ENCODE peak calls at places on chromosomes 13 and 19, in six cellular contexts. H is endothelial cell of umbilical vein, F is A549, T is K562, M is HepG2, E is GM12878. S is an unnamed sample.

GRCh38 chr13:33487575-33488243 is 202.2 kb upstream of the STARD13 start:
- DNase-seq in H (peak), E (peak), M (peak), F (peak), T (no peak), S (peak)

GRCh38 chr13:79401259-79402071 is 4.6 kb downstream of the RBM26 start:
- DNase-seq in H (peak), M (no peak), T (no peak), E (no peak), F (no peak), S (peak)

GRCh38 chr19:46728208-46728607 is 11.3 kb upstream of the PRKD2 start:
- DNase-seq in T (no peak), E (no peak), H (peak), M (no peak), F (no peak), S (no peak)

GRCh38 chr19:55086730-55087541 is 11.3 kb downstream of the EPS8L1 start:
- DNase-seq in F (no peak), T (no peak), M (no peak), H (peak), E (no peak), S (no peak)

GRCh38 chr19:53664760-53665159 is 33.0 kb downstream of the DPRX start:
- DNase-seq in E (no peak), F (no peak), M (no peak), T (no peak), H (no peak), S (no peak)

GRCh38 chr13:81408647-81409046 is 1067.7 kb upstream of the SPRY2 start:
- DNase-seq in F (no peak), H (no peak), T (no peak), M (no peak), E (no peak), S (no peak)

GRCh38 chr19:50720921-50721291 is 1.3 kb upstream of the SHANK1 start:
- DNase-seq in F (peak), H (no peak), E (no peak), T (no peak), M (no peak), S (peak)

GRCh38 chr19:11505032-11505503 is 571 bp downstream of the ZNF653 start:
- DNase-seq in M (peak), H (peak), F (peak), E (peak), T (peak), S (peak)

GRCh38 chr19:4337906-4338440 is 654 bp downstream of the STAP2 start:
- DNase-seq in T (no peak), F (no peak), M (peak), E (no peak), H (peak), S (no peak)

GRCh38 chr13:106513608-106514007 is 21.9 kb downstream of the EFNB2 start:
- DNase-seq in T (no peak), H (no peak), F (no peak), M (no peak), E (no peak), S (no peak)

GRCh38 chr13:109862627-109863026 is 76.2 kb upstream of the IRS2 start:
- DNase-seq in H (no peak), M (no peak), F (no peak), T (no peak), E (no peak), S (peak)

GRCh38 chr13:38582133-38582532 is 104.7 kb upstream of the FREM2 start:
- DNase-seq in T (peak), H (peak), E (no peak), M (peak), F (peak), S (peak)

GRCh38 chr13:77733674-77734073 is 36.2 kb downstream of the SLAIN1 start:
- DNase-seq in M (no peak), H (no peak), F (no peak), E (no peak), T (no peak), S (no peak)

GRCh38 chr13:33349314-33349995 is 63.9 kb upstream of the STARD13 start:
- DNase-seq in T (no peak), M (no peak), H (no peak), E (no peak), F (no peak), S (no peak)

GRCh38 chr19:55603115-55603514 is 2.3 kb upstream of the ZNF865 start:
- DNase-seq in F (no peak), H (no peak), E (no peak), T (no peak), M (no peak), S (no peak)

GRCh38 chr13:104204177-104204576 is 1138.0 kb upstream of the SLC10A2 start:
- DNase-seq in E (no peak), T (no peak), H (no peak), F (peak), M (no peak), S (peak)

GRCh38 chr19:16779539-16780163 is 49.5 kb upstream of the SIN3B start:
- DNase-seq in E (no peak), F (no peak), H (no peak), T (no peak), M (no peak), S (no peak)

GRCh38 chr19:33370783-33371182 is 2.7 kb upstream of the CEBPG start:
- DNase-seq in H (no peak), M (no peak), T (no peak), E (no peak), F (no peak), S (no peak)

GRCh38 chr13:91702411-91702810 is 304.0 kb downstream of the GPC5 start:
- DNase-seq in F (no peak), M (no peak), H (no peak), T (no peak), E (no peak), S (no peak)

GRCh38 chr19:14432817-14433453 is at the start of gene PKN1:
- DNase-seq in M (no peak), F (peak), H (peak), E (no peak), T (peak), S (peak)

GRCh38 chr19:1253514-1254080 is 5.2 kb downstream of the MIDN start:
- DNase-seq in H (no peak), M (peak), F (peak), E (no peak), T (no peak), S (no peak)

GRCh38 chr19:36436531-36436930 is 18.1 kb upstream of the ZFP82 start:
- DNase-seq in F (peak), T (no peak), E (no peak), H (no peak), M (no peak), S (peak)

GRCh38 chr13:67763984-67764383 is 533.8 kb upstream of the PCDH9 start:
- DNase-seq in T (no peak), F (no peak), E (no peak), M (no peak), H (no peak), S (no peak)

GRCh38 chr19:16144216-16144581 is 714 bp downstream of the HSH2D start:
- DNase-seq in T (no peak), F (no peak), H (no peak), M (no peak), E (no peak), S (no peak)

GRCh38 chr19:42233106-42233505 is 9.3 kb downstream of the GSK3A start:
- DNase-seq in H (no peak), E (no peak), T (peak), F (no peak), M (no peak), S (no peak)

GRCh38 chr13:75715598-75716523 is 79.7 kb downstream of the LMO7 start:
- DNase-seq in H (peak), F (no peak), M (no peak), T (no peak), E (peak), S (no peak)

GRCh38 chr19:1315470-1316166 is 29.9 kb downstream of the EFNA2 start:
- DNase-seq in E (no peak), M (no peak), T (peak), F (peak), H (peak), S (peak)

GRCh38 chr19:33156354-33156753 is 24.4 kb downstream of the WDR88 start:
- DNase-seq in M (peak), E (no peak), H (no peak), T (peak), F (no peak), S (no peak)

GRCh38 chr13:108786578-108787100 is 157.2 kb downstream of the MYO16 start:
- DNase-seq in H (no peak), T (no peak), F (no peak), M (no peak), E (no peak), S (no peak)

GRCh38 chr13:28530729-28531194 is 35.8 kb upstream of the FLT1 start:
- DNase-seq in F (no peak), H (no peak), T (no peak), E (no peak), M (no peak), S (peak)

GRCh38 chr13:109096101-109096500 is 466.7 kb downstream of the MYO16 start:
- DNase-seq in T (no peak), H (no peak), F (no peak), M (no peak), E (no peak), S (no peak)

GRCh38 chr19:10095622-10095947 is 6.9 kb downstream of the ANGPTL6 start:
- DNase-seq in E (no peak), H (no peak), T (no peak), M (no peak), F (no peak), S (no peak)

DNA sequence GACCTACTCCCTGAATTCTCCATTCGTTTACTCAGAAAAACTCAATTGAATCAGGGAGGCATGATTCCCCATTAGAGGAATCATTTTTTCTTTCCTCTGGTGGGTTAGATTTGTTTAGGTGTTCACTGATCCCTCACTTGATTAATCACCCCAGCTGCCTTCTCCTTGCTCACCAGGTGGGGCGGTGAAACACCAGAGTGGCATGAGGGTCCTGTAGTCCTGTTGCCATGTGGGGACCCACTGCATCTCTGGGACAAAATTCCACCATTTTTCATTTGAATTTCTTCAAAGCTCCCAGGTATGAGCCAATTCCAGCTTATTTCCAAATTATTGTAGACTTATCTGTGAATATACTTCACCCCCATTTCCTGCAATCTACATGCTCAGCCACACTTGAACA is 462.7 kb upstream of the ZNF507 start:
- DNase-seq in F (no peak), H (no peak), T (no peak), M (no peak), E (no peak), S (no peak)
- TF ChIP-seq CTCF in F (no peak), H (no peak), T (no peak), M (no peak), E (no peak), S (no peak)

GRCh38 chr19:6750062-6750461 is 10.6 kb downstream of the TRIP10 start:
- DNase-seq in E (no peak), H (no peak), M (no peak), T (no peak), F (no peak), S (no peak)
- TF ChIP-seq MYC in E (no peak), H (no peak), M (no peak), T (no peak), F (no peak), S (no peak)

GRCh38 chr13:24232474-24232873 is 72.0 kb downstream of the SPATA13 start:
- DNase-seq in H (no peak), M (no peak), F (no peak), T (no peak), E (no peak), S (no peak)
- TF ChIP-seq CTCF in H (no peak), M (no peak), F (no peak), T (no peak), E (no peak), S (no peak)

GRCh38 chr13:44620057-44620456 is 43.9 kb upstream of the TSC22D1 start:
- DNase-seq in H (no peak), F (peak), E (no peak), T (no peak), M (no peak), S (no peak)
- TF ChIP-seq MYC in H (no peak), F (no peak), E (no peak), T (no peak), M (no peak), S (no peak)

DNA sequence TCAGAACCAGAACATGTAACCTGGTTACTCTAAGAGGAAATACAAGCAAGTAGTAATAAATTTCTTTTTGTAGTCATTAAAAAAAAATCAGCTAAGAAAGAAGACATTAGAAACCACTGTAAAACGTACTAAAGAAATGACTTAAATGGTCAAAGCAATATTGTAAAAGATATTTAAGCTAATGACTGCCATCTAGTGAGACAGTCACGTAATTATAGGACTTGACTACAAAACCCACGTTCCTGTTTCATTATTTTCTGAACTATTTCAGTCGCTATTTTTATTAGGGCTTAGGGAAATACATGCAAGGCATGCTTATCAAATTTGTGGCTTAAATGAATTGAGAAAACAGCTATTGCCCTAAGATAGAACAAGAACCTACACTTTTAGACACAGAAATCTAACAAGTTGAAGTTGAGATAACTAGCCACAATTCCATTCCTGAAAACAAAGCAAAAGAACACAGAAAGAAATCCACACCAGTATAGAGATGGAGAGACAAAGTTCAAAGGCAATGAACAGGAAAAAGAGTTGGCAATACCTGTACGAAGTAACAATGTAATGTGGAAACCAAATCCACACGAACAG is 17.9 kb downstream of the ALG5 start:
- DNase-seq in F (peak), M (peak), H (peak), E (no peak), T (peak), S (peak)
- TF ChIP-seq CTCF in F (peak), M (peak), H (peak), E (peak), T (peak), S (peak)

GRCh38 chr13:30006246-30006645 is 155.8 kb upstream of the UBL3 start:
- DNase-seq in M (no peak), H (no peak), T (no peak), F (no peak), E (no peak), S (peak)

GRCh38 chr13:30000373-30000770 is 150.0 kb upstream of the UBL3 start:
- DNase-seq in F (no peak), T (no peak), M (no peak), E (no peak), H (no peak), S (no peak)

GRCh38 chr13:30002577-30002976 is 152.2 kb upstream of the UBL3 start:
- DNase-seq in M (no peak), T (no peak), E (no peak), F (peak), H (no peak), S (peak)

GRCh38 chr13:29999492-30000372 is 149.3 kb upstream of the UBL3 start:
- DNase-seq in E (no peak), F (no peak), T (no peak), M (no peak), H (no peak), S (no peak)

GRCh38 chr13:30004204-30004603 is 153.8 kb upstream of the UBL3 start:
- DNase-seq in F (peak), E (no peak), T (no peak), H (no peak), M (no peak), S (peak)
- TF ChIP-seq MYC in F (no peak), E (no peak), T (no peak), H (no peak), M (no peak), S (no peak)

DNA sequence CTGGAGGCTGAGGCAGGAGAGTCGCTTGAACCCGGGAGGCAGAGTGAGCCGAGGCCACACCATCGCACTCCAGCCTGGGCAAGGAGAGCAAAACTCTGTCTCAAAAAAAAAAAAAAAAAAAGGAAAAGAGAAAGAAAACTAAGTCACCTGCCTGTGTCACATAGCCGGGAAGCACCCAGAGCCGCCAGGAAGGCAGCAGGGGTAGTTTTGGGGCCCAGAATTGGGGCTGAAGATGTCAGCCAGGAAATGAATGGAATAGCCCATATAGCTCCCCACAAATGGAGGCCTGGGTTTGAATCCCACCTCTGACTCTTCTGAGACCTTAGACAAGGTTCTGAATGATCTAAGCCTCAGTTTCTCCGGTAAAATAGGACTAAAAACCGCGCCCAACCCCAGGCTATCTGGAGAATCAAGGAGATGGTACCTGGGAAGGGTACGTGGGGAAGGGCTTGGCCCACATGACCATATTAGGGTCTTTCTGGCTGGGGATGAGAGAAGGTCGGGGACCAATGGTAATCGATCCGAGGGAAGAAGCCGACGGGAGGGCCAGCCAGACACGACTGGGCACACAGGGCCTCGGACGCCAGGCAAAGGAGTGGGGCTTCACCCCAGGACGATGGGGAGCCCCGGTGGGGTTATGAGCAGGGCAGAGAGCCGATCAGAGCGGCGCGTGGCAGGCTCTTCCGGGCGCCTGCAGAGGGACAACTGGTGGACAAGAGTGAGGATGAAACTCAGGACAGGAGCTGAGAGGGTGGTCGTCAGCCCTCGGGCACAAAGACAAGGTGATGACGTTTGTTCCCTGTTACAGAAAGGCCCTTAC is 14.4 kb downstream of the CCDC124 start:
- DNase-seq in T (no peak), F (peak), M (peak), E (no peak), H (no peak), S (no peak)
- TF ChIP-seq CTCF in T (no peak), F (no peak), M (no peak), E (no peak), H (peak), S (no peak)